ENCODE peak calls at places on chromosomes 6 and 20, in eight cellular contexts. O, Q, L, E, D, B, V and R are unnamed samples.

GRCh38 chr6:30837870-30838269 is 46.4 kb upstream of the DDR1 start:
- DNase-seq in V (no peak), D (no peak), B (no peak), L (no peak), O (no peak), E (peak), Q (no peak), R (no peak)

GRCh38 chr6:40998661-40999060 is 40.4 kb downstream of the UNC5CL start:
- DNase-seq in L (no peak), Q (no peak), V (no peak), O (no peak), B (no peak), D (no peak), E (no peak), R (no peak)

GRCh38 chr6:121516331-121516730 is 80.9 kb downstream of the GJA1 start:
- DNase-seq in O (no peak), V (peak), E (no peak), D (no peak), B (no peak), L (peak), Q (no peak), R (no peak)

GRCh38 chr20:4159765-4160490 is 144.6 kb upstream of the RNF24 start:
- DNase-seq in V (no peak), D (no peak), L (no peak), O (no peak), B (no peak), Q (no peak), E (no peak), R (no peak)

GRCh38 chr6:85037221-85037620 is 272.8 kb upstream of the TBX18 start:
- DNase-seq in Q (no peak), O (no peak), L (no peak), B (no peak), V (no peak), E (no peak), D (no peak), R (no peak)

GRCh38 chr20:53643031-53643832 is 49.6 kb upstream of the ZNF217 start:
- DNase-seq in L (peak), V (peak), B (no peak), O (peak), Q (peak), E (peak), D (peak), R (peak)

GRCh38 chr6:64860203-64860602 is 846.8 kb downstream of the EYS start:
- DNase-seq in L (no peak), D (no peak), B (no peak), O (no peak), Q (no peak), E (no peak), V (no peak), R (no peak)

GRCh38 chr6:7594579-7595125 is 4.7 kb downstream of the SNRNP48 start:
- DNase-seq in V (peak), D (no peak), O (no peak), E (no peak), L (no peak), Q (no peak), B (no peak), R (no peak)

GRCh38 chr6:40353967-40354452 is 233.2 kb downstream of the LRFN2 start:
- DNase-seq in E (no peak), V (no peak), Q (no peak), L (no peak), O (no peak), B (no peak), D (no peak), R (no peak)

GRCh38 chr6:63935732-63936131 is 300.1 kb downstream of the PHF3 start:
- DNase-seq in L (no peak), E (no peak), B (no peak), Q (no peak), O (no peak), D (no peak), V (no peak), R (no peak)

GRCh38 chr6:43773050-43773956 is 3.3 kb downstream of the VEGFA start:
- DNase-seq in E (peak), O (peak), B (peak), Q (peak), D (peak), L (peak), V (peak), R (no peak)

GRCh38 chr6:85403331-85404015 is 46.4 kb upstream of the NT5E start:
- DNase-seq in Q (peak), L (peak), E (peak), D (no peak), B (no peak), O (no peak), V (peak), R (peak)

GRCh38 chr20:51463560-51463959 is 79.0 kb downstream of the NFATC2 start:
- DNase-seq in O (no peak), E (no peak), Q (no peak), D (no peak), B (no peak), V (no peak), L (no peak), R (no peak)

GRCh38 chr6:52983159-52983848 is 11.8 kb downstream of the GSTA4 start:
- DNase-seq in D (no peak), Q (no peak), L (no peak), B (no peak), V (no peak), E (no peak), O (no peak), R (no peak)

GRCh38 chr6:3039384-3039783 is 28.9 kb upstream of the RIPK1 start:
- DNase-seq in L (no peak), V (no peak), Q (no peak), E (no peak), O (no peak), B (no peak), D (no peak), R (no peak)

GRCh38 chr6:128256100-128256499 is 264.3 kb downstream of the PTPRK start:
- DNase-seq in L (no peak), B (no peak), V (no peak), E (no peak), Q (peak), O (no peak), D (no peak), R (no peak)

GRCh38 chr6:128259735-128260685 is 260.4 kb downstream of the PTPRK start:
- DNase-seq in L (no peak), D (peak), E (no peak), B (no peak), V (peak), O (no peak), Q (no peak), R (no peak)

GRCh38 chr6:128259036-128259734 is 261.2 kb downstream of the PTPRK start:
- DNase-seq in Q (no peak), V (no peak), D (peak), O (no peak), B (no peak), L (no peak), E (no peak), R (no peak)
- H3K4me3 ChIP-seq in Q (no peak), V (peak), D (peak), O (no peak), B (no peak), L (no peak), E (no peak), R (no peak)

GRCh38 chr6:47479874-47480273 is 2.3 kb downstream of the CD2AP start:
- DNase-seq in L (no peak), D (no peak), V (no peak), Q (no peak), B (no peak), E (no peak), O (no peak), R (no peak)
- H3K4me3 ChIP-seq in L (peak), D (peak), V (no peak), Q (peak), B (peak), E (peak), O (no peak), R (peak)

GRCh38 chr6:50123686-50124085 is 74.0 kb upstream of the DEFB112 start:
- DNase-seq in D (no peak), L (no peak), E (no peak), V (no peak), O (no peak), Q (no peak), B (no peak), R (no peak)
- H3K4me3 ChIP-seq in D (no peak), L (no peak), E (no peak), V (no peak), O (no peak), Q (no peak), B (no peak), R (no peak)

GRCh38 chr6:142167071-142167470 is 20.0 kb downstream of the VTA1 start:
- DNase-seq in V (no peak), L (no peak), B (no peak), D (no peak), E (no peak), O (no peak), Q (no peak), R (no peak)
- H3K4me3 ChIP-seq in V (no peak), L (no peak), B (no peak), D (no peak), E (no peak), O (no peak), Q (no peak), R (no peak)

DNA sequence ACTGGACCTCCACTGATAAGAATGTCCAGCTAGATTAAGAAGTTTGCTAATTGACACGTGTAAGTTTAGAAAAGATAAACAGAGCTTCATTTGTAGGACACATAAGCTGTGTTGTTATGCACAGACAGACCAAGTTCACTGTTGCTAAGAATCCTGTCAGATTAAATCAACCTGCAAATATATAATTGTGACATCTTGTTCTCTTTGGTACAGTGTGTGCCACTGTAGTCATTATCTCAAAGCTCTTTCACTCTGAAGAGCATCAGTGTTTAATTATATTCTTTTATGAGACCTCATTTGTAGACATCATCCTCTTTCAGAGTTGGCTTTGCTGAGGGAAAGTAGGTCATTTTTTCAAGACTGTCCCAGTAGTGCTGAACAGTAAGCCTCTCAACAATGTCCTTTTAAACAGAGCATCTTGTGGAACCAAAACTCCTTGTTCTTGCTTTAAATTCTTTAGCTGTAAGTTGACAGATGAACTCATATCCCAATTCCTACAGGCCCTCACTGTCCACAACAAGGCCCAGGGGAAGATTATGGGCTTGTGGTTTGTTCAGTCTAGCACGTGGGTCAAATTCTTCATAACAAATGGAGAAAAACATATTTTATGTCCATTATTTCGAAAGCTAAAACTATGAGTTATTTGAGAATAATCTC is 252.4 kb downstream of the HDGFL1 start:
- DNase-seq in D (no peak), B (no peak), E (no peak), O (no peak), V (peak), L (peak), Q (no peak), R (peak)
- H3K4me3 ChIP-seq in D (no peak), B (no peak), E (no peak), O (no peak), V (no peak), L (no peak), Q (no peak), R (no peak)

DNA sequence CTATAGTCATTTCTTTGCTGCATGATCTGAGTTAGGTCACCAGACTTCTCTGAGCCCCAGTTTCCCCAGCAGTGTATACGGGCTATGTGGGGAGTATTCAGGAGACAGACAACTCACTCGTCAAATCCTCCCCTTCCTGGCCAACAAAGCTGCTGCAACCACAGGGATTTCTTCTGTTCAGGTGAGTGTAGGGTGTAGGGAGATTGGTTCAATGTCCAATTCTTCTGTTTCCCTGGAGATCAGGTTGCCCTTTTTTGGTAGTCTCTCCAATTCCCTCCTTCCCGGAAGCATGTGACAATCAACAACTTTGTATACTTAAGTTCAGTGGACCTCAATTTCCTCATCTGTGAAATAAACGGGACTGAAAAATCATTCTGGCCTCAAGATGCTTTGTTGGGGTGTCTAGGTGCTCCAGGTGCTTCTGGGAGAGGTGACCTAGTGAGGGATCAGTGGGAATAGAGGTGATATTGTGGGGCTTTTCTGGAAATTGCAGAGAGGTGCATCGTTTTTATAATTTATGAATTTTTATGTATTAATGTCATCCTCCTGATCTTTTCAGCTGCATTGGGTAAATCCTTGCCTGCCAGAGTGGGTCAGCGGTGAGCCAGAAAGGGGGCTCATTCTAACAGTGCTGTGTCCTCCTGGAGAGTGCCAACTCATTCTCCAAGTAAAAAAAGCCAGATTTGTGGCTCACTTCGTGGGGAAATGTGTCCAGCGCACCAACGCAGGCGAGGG is 594 bp upstream of the CDKN1A start:
- DNase-seq in B (no peak), O (no peak), V (no peak), Q (peak), E (no peak), L (no peak), D (peak), R (no peak)
- H3K4me3 ChIP-seq in B (peak), O (peak), V (peak), Q (no peak), E (peak), L (no peak), D (peak), R (peak)

DNA sequence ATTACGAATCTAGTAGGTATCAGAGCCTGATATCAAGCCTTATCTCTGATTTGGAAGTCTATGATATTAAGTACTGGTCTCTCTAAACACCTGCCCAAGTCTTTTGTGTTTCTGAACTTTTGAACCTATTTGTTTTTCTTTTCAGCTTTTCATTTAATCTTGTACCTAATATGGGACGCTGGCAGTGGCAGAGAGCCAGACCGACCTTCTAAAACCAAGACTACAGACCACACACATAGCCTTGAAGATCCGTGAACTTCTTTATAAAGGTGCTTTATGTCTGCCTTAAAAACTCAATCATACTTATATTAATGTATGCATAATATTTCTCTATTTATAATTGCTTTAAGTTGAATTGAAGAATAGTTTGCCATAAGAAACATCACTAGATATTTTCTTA is 12.6 kb upstream of the PTCHD4 start:
- DNase-seq in L (no peak), E (no peak), D (no peak), B (no peak), O (no peak), V (no peak), Q (no peak), R (no peak)
- H3K4me3 ChIP-seq in L (no peak), E (no peak), D (no peak), B (no peak), O (no peak), V (no peak), Q (no peak), R (no peak)

DNA sequence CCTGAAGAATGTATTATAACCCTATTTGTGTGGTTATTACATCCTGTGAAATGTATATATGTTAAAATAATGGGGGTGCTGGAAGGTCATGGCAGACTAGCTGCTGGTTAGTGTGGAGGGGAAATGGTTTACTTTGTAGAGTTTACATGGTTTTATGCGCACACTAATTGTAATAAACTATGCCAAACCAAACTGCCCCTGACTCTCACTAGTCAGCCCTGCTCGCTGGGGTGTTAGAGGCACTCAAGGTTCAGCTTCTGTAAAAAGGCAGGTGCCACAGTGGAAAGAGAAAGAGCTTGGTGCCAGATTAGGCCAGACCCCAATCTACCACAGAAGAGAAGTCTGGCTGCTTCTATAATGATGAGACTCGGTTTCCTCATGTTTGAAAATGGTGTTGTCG is 52.7 kb downstream of the GOPC start:
- DNase-seq in Q (no peak), L (no peak), B (no peak), E (no peak), V (no peak), O (no peak), D (peak), R (no peak)
- H3K4me3 ChIP-seq in Q (no peak), L (no peak), B (no peak), E (no peak), V (no peak), O (no peak), D (no peak), R (no peak)

GRCh38 chr6:124770131-124770530 is 192.1 kb upstream of the RNF217 start:
- DNase-seq in Q (no peak), L (no peak), V (no peak), D (no peak), O (no peak), E (no peak), B (no peak), R (no peak)
- H3K4me3 ChIP-seq in Q (no peak), L (no peak), V (no peak), D (no peak), O (no peak), E (no peak), B (no peak), R (no peak)

DNA sequence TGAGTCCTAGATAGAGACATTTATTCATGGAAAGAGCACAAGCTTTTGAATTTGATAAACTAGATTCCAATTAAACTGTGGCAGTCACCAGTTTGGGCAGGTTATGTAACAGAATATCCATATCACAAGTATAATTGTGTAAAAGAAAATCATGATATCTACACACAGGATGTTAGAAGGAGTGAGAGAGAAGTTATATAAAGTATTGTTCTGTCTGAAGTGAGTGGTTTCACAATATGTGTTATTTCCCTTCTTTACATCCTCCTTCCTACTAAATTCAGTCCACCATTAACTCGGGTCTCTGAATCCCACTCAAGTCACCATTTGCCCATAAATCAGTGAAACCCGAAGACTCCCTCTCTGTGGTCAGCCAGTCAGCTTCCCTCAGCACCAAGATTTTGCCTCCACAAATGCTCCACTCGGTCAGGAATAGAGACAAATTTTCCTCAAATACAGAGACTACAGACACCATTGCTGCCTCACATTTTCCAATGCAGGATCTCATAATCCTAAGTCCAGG is 776 bp downstream of the HLA-DQB1 start:
- DNase-seq in Q (no peak), D (no peak), E (no peak), B (no peak), O (no peak), V (no peak), L (no peak), R (no peak)
- H3K4me3 ChIP-seq in Q (no peak), D (peak), E (no peak), B (no peak), O (no peak), V (no peak), L (no peak), R (no peak)